ENCODE peak calls at places on chromosomes 7 and 10, in six cellular contexts. C is NCI-H345; A is HCEC 1CT; D is HFFc6; B is stimulated activated CD4-positive, alpha-beta T cell treated with anti-CD3 and anti-CD28 coated beads, TNF-alpha, amount 100 ng/mL, for 4 hours; Z is NCI-H1694 treated with DMSO at 0.1 percent for 48 hours. K is an unnamed sample.

GRCh38 chr7:155753446-155753965 is 58.8 kb downstream of the SHH start:
- DNase-seq in Z (no peak), D (no peak), A (no peak), B (no peak), C (no peak), K (no peak)

GRCh38 chr10:79335094-79335469 is 12.2 kb upstream of the PPIF start:
- DNase-seq in B (no peak), A (no peak), C (peak; percentile 17), Z (no peak), D (no peak), K (no peak)

GRCh38 chr10:121292396-121292795 is 305.8 kb downstream of the FGFR2 start:
- DNase-seq in D (no peak), Z (no peak), B (no peak), C (no peak), A (no peak), K (no peak)

GRCh38 chr7:77415474-77415821 is 701 bp downstream of the GSAP start:
- DNase-seq in Z (no peak), A (no peak), D (no peak), C (peak; percentile 40), B (peak; percentile 5), K (no peak)

GRCh38 chr7:122298618-122299017 is 5.9 kb downstream of the FEZF1 start:
- DNase-seq in Z (no peak), D (no peak), B (no peak), A (no peak), C (no peak), K (no peak)

GRCh38 chr7:105376901-105377533 is 11.7 kb downstream of the SRPK2 start:
- DNase-seq in Z (no peak), D (no peak), A (no peak), B (no peak), C (no peak), K (no peak)

GRCh38 chr10:8663131-8663530 is 608.6 kb downstream of the GATA3 start:
- DNase-seq in D (no peak), C (no peak), B (no peak), Z (no peak), A (no peak), K (no peak)

GRCh38 chr7:98178762-98179490 is 32.3 kb upstream of the BHLHA15 start:
- DNase-seq in Z (no peak), A (no peak), B (no peak), D (no peak), C (no peak), K (no peak)

GRCh38 chr10:9254353-9254752 is 1199.9 kb downstream of the GATA3 start:
- DNase-seq in Z (no peak), A (peak; percentile 92), C (no peak), D (peak; percentile 62), B (no peak), K (peak; percentile 52)

GRCh38 chr7:104328308-104328969 is at the start of gene LHFPL3:
- DNase-seq in A (no peak), Z (peak; percentile 12), B (no peak), D (no peak), C (peak; percentile 55), K (no peak)

GRCh38 chr10:20885678-20886077 is 11.4 kb downstream of the NEBL start:
- DNase-seq in D (no peak), Z (no peak), B (no peak), A (no peak), C (no peak), K (no peak)

GRCh38 chr7:4753610-4754432 is 21.6 kb upstream of the AP5Z1 start:
- DNase-seq in D (peak; percentile 25), C (peak; percentile 77), Z (peak; percentile 26), A (peak; percentile 10), B (peak; percentile 79), K (no peak)

GRCh38 chr10:54402576-54402975 is 398.5 kb downstream of the PCDH15 start:
- DNase-seq in B (no peak), D (no peak), C (peak; percentile 9), Z (no peak), A (no peak), K (no peak)

GRCh38 chr7:108063520-108063933 is 60.6 kb upstream of the LAMB1 start:
- DNase-seq in B (no peak), C (peak; percentile 30), A (no peak), D (no peak), Z (no peak), K (no peak)

GRCh38 chr10:85603167-85603940 is 763.2 kb downstream of the GRID1 start:
- DNase-seq in A (no peak), B (no peak), Z (no peak), C (no peak), D (no peak), K (no peak)

GRCh38 chr10:101879456-101880189 is 36.0 kb upstream of the KCNIP2 start:
- DNase-seq in C (no peak), A (peak; percentile 84), D (peak; percentile 80), Z (no peak), B (no peak), K (no peak)